ENCODE peak calls at places on chromosomes 4 and X, in ten cellular contexts. D, J, L, N, Y, C, F, A, X and H are unnamed samples.

GRCh38 chr4:47722176-47722575 is 115.7 kb downstream of the CORIN start:
- DNase-seq in D (no peak), Y (no peak), N (no peak), J (no peak), F (no peak), C (no peak), A (no peak), L (no peak), X (peak), H (no peak)

GRCh38 chr4:80201326-80202151 is 4.2 kb downstream of the PRDM8 start:
- DNase-seq in L (peak), J (no peak), F (peak), N (peak), X (peak), A (no peak), Y (no peak), C (peak), D (peak), H (no peak)

GRCh38 chrX:17812763-17813162 is 48.3 kb downstream of the RAI2 start:
- DNase-seq in X (no peak), C (no peak), Y (no peak), L (peak), N (no peak), F (no peak), D (no peak), J (no peak), A (no peak), H (peak)

GRCh38 chr4:41349021-41349420 is 92.3 kb downstream of the UCHL1 start:
- DNase-seq in X (no peak), C (no peak), D (no peak), N (no peak), J (no peak), L (no peak), F (no peak), A (no peak), Y (no peak), H (no peak)

GRCh38 chrX:109733658-109734022 is 583 bp upstream of the ACSL4 start:
- DNase-seq in F (no peak), C (no peak), D (no peak), J (no peak), A (no peak), N (no peak), L (no peak), Y (no peak), X (no peak), H (no peak)

GRCh38 chrX:44462851-44463250 is 79.8 kb downstream of the FUNDC1 start:
- DNase-seq in D (no peak), N (peak), Y (no peak), L (peak), X (peak), J (no peak), A (no peak), C (no peak), F (no peak), H (no peak)

GRCh38 chrX:150164971-150165605 is 198.0 kb upstream of the MAMLD1 start:
- DNase-seq in A (no peak), J (no peak), X (no peak), F (no peak), C (peak), Y (no peak), L (no peak), D (no peak), N (no peak), H (no peak)

GRCh38 chr4:153594208-153594607 is 89.9 kb upstream of the TLR2 start:
- DNase-seq in X (no peak), Y (no peak), A (no peak), D (no peak), C (no peak), L (no peak), J (no peak), N (no peak), F (no peak), H (peak)

GRCh38 chr4:147733614-147734344 is 1.9 kb downstream of the ARHGAP10 start:
- DNase-seq in Y (no peak), X (no peak), L (no peak), A (no peak), C (no peak), N (peak), J (no peak), F (no peak), D (no peak), H (no peak)

GRCh38 chr4:96145671-96146070 is 305.8 kb downstream of the PDHA2 start:
- DNase-seq in J (no peak), X (peak), N (no peak), L (peak), F (no peak), Y (no peak), D (no peak), A (no peak), C (no peak), H (no peak)

GRCh38 chr4:82741188-82741587 is 57.4 kb downstream of the SCD5 start:
- DNase-seq in L (no peak), X (no peak), F (no peak), C (no peak), D (no peak), Y (no peak), N (no peak), J (no peak), A (no peak), H (peak)

GRCh38 chr4:152004801-152005200 is 244.0 kb upstream of the GATB start:
- DNase-seq in L (no peak), C (no peak), D (no peak), J (no peak), X (no peak), N (no peak), A (no peak), Y (no peak), F (no peak), H (no peak)

GRCh38 chr4:1777822-1778641 is 15.1 kb upstream of the FGFR3 start:
- DNase-seq in A (peak), Y (no peak), C (no peak), X (no peak), F (no peak), J (peak), D (no peak), L (no peak), N (no peak), H (no peak)

GRCh38 chrX:9610774-9611392 is 146.0 kb downstream of the TBL1X start:
- DNase-seq in J (no peak), L (no peak), Y (no peak), D (no peak), N (no peak), F (no peak), C (no peak), X (no peak), A (no peak), H (no peak)